ENCODE peak calls at places on chromosome 22, in four cellular contexts. S is kidney epithelial cell, C is body of pancreas, V is astrocyte of the spinal cord. B is an unnamed sample.

GRCh38 chr22:40714514-40714966 is 35.3 kb downstream of the MCHR1 start:
- DNase-seq in S (peak), C (no peak), V (peak), B (no peak)

GRCh38 chr22:20145832-20146223 is 5.0 kb downstream of the CCDC188 start:
- DNase-seq in S (no peak), C (no peak), V (no peak), B (no peak)

GRCh38 chr22:38255697-38256096 is 17.1 kb downstream of the TMEM184B start:
- DNase-seq in S (no peak), C (no peak), V (no peak), B (no peak)

GRCh38 chr22:35258144-35258988 is 1.1 kb downstream of the HMGXB4 start:
- DNase-seq in S (peak), C (no peak), V (peak), B (no peak)

GRCh38 chr22:49724893-49725489 is 102.7 kb downstream of the BRD1 start:
- DNase-seq in S (no peak), C (peak), V (peak), B (no peak)

GRCh38 chr22:47391169-47392053 is 629.0 kb downstream of the TBC1D22A start:
- DNase-seq in S (no peak), C (no peak), V (no peak), B (no peak)

GRCh38 chr22:50568626-50569025 is 5.9 kb upstream of the SYCE3 start:
- DNase-seq in S (no peak), C (peak), V (no peak), B (no peak)

GRCh38 chr22:47543447-47543846 is 781.0 kb downstream of the TBC1D22A start:
- DNase-seq in S (no peak), C (no peak), V (no peak), B (peak)

GRCh38 chr22:22242488-22242887 is 2.1 kb upstream of the VPREB1 start:
- DNase-seq in S (no peak), C (no peak), V (no peak), B (no peak)

GRCh38 chr22:37501176-37501609 is 15.0 kb upstream of the MFNG start:
- DNase-seq in S (no peak), C (peak), V (peak), B (no peak)

GRCh38 chr22:39656495-39657490 is 86.2 kb downstream of the CACNA1I start:
- DNase-seq in S (no peak), C (peak), V (no peak), B (no peak)

GRCh38 chr22:22856364-22856763 is 31.3 kb upstream of the IGLL5 start:
- DNase-seq in S (no peak), C (no peak), V (no peak), B (no peak)

GRCh38 chr22:45859231-45860161 is 117.5 kb downstream of the WNT7B start:
- DNase-seq in S (no peak), C (no peak), V (peak), B (no peak)

GRCh38 chr22:39598017-39598965 is 27.7 kb downstream of the CACNA1I start:
- DNase-seq in S (no peak), C (peak), V (no peak), B (peak)

GRCh38 chr22:46047841-46048595 is 71.1 kb upstream of the WNT7B start:
- DNase-seq in S (no peak), C (peak), V (no peak), B (no peak)

GRCh38 chr22:26842103-26842502 is 184.7 kb downstream of the MIAT start:
- DNase-seq in S (no peak), C (no peak), V (no peak), B (no peak)

GRCh38 chr22:17537155-17537554 is 26.1 kb upstream of the SLC25A18 start:
- DNase-seq in S (no peak), C (no peak), V (no peak), B (no peak)

GRCh38 chr22:41480397-41480735 is 11.4 kb downstream of the ACO2 start:
- DNase-seq in S (no peak), C (no peak), V (peak), B (no peak)

GRCh38 chr22:37559901-37560681 is at the start of gene CDC42EP1:
- DNase-seq in S (no peak), C (peak), V (peak), B (no peak)

GRCh38 chr22:23603266-23603665 is 23.2 kb upstream of the IGLL1 start:
- DNase-seq in S (no peak), C (no peak), V (no peak), B (no peak)

GRCh38 chr22:49044091-49044490 is 783.6 kb downstream of the BRD1 start:
- DNase-seq in S (no peak), C (no peak), V (no peak), B (no peak)

GRCh38 chr22:39270280-39270679 is 25.5 kb upstream of the PDGFB start:
- DNase-seq in S (no peak), C (no peak), V (no peak), B (no peak)

GRCh38 chr22:49825944-49826602 is 1.6 kb downstream of the BRD1 start:
- DNase-seq in S (no peak), C (no peak), V (peak), B (no peak)

GRCh38 chr22:21582801-21583740 is 15.6 kb downstream of the UBE2L3 start:
- DNase-seq in S (no peak), C (no peak), V (no peak), B (no peak)

GRCh38 chr22:19067696-19068348 is 54.4 kb downstream of the DGCR2 start:
- DNase-seq in S (no peak), C (no peak), V (no peak), B (no peak)

GRCh38 chr22:46929046-46929688 is 166.7 kb downstream of the TBC1D22A start:
- DNase-seq in S (no peak), C (no peak), V (no peak), B (no peak)

GRCh38 chr22:21802056-21802455 is 65.4 kb downstream of the MAPK1 start:
- DNase-seq in S (no peak), C (no peak), V (no peak), B (no peak)

GRCh38 chr22:48679656-48680555 is 1147.8 kb downstream of the BRD1 start:
- DNase-seq in S (no peak), C (no peak), V (no peak), B (no peak)

GRCh38 chr22:50603511-50604255 is 3.1 kb downstream of the MAPK8IP2 start:
- DNase-seq in S (no peak), C (no peak), V (no peak), B (no peak)

GRCh38 chr22:20803696-20804324 is 29.9 kb downstream of the SERPIND1 start:
- DNase-seq in S (no peak), C (no peak), V (peak), B (no peak)

GRCh38 chr22:24244144-24244787 is 616 bp downstream of the GGT5 start:
- DNase-seq in S (no peak), C (peak), V (peak), B (no peak)

DNA sequence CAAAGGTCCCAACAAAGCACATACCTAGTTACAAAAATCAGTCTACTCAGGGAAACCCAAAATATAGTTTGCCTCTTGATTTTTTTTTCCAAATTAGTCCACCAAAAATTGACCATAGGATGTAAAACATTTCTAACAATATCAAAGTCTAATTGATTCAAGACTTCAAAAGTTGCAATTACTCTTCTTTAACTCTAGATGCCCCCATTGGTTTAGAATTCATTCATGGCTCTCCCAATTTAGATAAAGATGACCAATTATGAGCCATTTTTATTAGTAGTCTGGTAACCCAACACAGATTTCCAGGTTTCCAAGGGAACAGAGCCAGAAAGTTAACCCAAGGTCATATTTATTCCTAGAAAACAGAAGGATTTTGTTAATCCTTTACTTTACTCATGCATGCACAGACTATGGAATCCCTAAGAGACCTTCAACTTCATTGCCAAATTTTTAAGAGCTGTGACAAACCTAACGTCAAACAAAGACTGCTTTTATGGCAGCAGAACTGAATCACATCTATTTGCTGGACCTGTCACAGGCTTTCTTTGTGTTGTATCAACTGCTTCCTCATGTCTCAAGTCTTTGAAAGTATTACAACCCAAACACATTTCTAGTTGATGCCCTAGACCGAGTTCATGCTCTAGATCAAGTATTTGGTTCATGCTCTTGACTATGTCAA is 55.3 kb downstream of the C22orf42 start:
- DNase-seq in S (no peak), C (no peak), V (no peak), B (no peak)
- TF ChIP-seq CTCF in S (peak), C (peak), V (no peak), B (peak)

DNA sequence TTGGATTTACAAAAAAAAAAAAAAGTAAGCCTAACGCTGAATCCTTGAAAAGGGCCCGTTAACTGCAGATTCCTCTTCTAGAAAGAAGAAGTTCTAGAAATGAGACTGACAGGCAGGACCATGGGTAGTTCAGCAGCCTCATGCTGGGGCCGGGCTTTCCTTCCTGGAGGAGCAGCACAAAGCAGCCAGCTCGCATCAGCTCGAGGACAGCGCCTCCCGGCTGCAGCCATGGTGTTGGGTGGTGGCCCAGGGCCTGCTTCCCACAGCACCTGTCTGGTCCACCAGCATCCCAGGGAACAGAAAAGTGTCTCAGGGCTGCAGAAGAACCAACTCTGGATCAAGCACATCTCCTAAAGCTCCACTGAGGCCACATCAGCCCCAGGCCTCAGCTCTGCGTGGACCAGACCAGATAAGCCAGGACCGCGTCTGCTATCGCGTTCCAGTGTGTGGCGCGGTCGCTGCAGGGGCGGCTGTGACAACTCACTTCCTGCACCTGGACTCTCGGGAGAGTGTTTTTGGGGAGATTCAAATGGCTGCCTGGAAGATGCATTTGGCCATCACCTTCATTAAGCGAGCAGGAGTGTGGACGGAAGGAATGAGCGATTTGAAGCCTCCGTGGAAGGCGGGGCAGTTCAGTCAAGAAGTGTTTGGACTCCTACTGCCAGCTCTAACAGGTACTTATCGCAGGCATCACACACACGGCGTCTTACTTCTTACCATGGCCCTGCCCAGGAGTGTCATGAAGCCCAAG is 53.5 kb downstream of the MYH9 start:
- DNase-seq in S (no peak), C (no peak), V (no peak), B (no peak)
- TF ChIP-seq CTCF in S (peak), C (no peak), V (peak), B (no peak)

DNA sequence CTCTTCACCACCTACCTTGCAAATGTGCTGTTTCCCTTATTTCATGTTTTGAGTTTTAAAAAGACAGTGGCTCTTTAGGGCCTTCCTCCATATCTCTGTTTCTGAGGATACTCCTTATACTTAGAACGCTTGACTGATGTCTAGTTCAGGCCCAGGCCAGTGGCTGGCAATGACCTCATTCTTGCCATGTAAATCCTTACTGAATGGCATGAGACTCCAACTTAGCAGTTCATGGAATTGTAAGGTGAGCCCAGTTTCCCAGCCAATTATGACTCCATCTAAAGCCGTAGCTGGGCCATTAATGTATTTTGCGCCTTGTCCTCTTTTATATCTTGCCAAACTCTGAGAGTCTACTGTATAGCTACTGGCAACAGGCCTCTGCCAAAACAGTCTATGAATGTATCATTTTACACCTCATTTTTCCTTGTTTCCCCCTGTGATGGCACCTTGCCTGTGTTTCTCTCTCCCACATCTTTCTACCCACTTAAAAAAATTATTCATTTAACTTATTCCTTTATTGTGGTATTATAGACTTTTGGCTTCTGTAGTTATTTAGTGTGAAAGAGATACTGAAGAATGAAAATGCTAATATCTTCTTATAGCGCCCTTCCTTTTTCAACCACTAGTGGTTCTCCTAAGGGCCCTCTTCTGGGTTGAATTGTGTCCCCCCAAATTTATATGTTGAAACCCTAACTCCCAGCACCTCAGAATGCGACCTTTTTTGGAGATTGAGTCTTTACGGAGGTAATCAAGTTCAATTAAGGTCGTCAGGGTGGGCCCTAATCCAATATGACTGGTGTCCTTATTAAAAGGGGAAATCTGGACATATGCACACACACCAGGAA is 67.4 kb downstream of the ZNRF3 start:
- DNase-seq in S (no peak), C (no peak), V (no peak), B (no peak)
- TF ChIP-seq CTCF in S (no peak), C (no peak), V (no peak), B (no peak)

DNA sequence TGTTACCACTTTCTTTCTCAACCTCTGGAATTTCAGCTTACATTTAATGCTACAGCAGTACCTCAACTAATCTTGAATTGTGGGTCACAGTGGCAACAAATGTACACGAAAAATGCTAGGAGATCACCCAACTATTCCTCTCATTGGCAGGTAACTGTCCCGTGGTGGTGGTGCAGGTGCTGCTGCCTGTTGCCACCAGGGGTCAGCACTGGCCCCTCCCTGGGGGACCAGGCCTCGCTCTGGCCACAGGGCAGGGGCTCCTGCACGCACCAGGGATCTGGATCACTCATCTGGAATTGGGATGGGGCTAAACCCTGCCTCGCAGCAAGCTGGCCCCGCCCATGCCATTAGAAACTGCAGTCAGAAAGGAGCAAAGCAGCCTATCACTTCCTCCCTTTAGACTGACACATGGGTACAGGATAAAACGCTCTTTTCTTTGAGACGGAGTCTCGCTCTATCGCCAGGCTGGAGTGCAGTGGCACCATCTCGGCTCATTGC is 6.9 kb upstream of the POLDIP3 start:
- DNase-seq in S (no peak), C (peak), V (peak), B (peak)
- TF ChIP-seq CTCF in S (peak), C (peak), V (peak), B (peak)

B was measured in lung.